ENCODE peak calls at places on chromosomes 5 and 9, in eight cellular contexts. Y, P, L, E, S, X, H and J are unnamed samples.

GRCh38 chr5:20286512-20286911 is 298.5 kb upstream of the CDH18 start:
- DNase-seq in Y (no peak), P (peak), L (no peak), E (no peak), S (no peak), X (no peak), H (no peak), J (no peak)

GRCh38 chr9:81058776-81059175 is 630.6 kb downstream of the TLE1 start:
- DNase-seq in Y (no peak), P (no peak), L (no peak), E (no peak), S (no peak), X (no peak), H (no peak), J (no peak)

GRCh38 chr5:81856948-81857928 is 106.3 kb upstream of the SSBP2 start:
- DNase-seq in Y (no peak), P (no peak), L (peak), E (peak), S (no peak), X (no peak), H (peak), J (peak)

GRCh38 chr5:125059255-125060050 is 313.0 kb upstream of the ZNF608 start:
- DNase-seq in Y (no peak), P (no peak), L (peak), E (no peak), S (no peak), X (no peak), H (no peak), J (no peak)

GRCh38 chr5:65984098-65984885 is 57.9 kb downstream of the ERBIN start:
- DNase-seq in Y (no peak), P (no peak), L (no peak), E (no peak), S (no peak), X (no peak), H (no peak), J (no peak)

GRCh38 chr5:135313405-135313804 is 85.6 kb downstream of the MACROH2A1 start:
- DNase-seq in Y (no peak), P (no peak), L (no peak), E (peak), S (no peak), X (no peak), H (peak), J (no peak)

GRCh38 chr5:102617187-102617856 is 118.5 kb upstream of the SLCO6A1 start:
- DNase-seq in Y (no peak), P (no peak), L (no peak), E (no peak), S (peak), X (no peak), H (no peak), J (no peak)

GRCh38 chr5:106290841-106291240 is 1379.9 kb downstream of the EFNA5 start:
- DNase-seq in Y (no peak), P (no peak), L (no peak), E (no peak), S (no peak), X (no peak), H (no peak), J (no peak)

GRCh38 chr5:32848120-32848519 is 137.0 kb downstream of the NPR3 start:
- DNase-seq in Y (no peak), P (no peak), L (no peak), E (no peak), S (no peak), X (no peak), H (no peak), J (no peak)

GRCh38 chr9:133701321-133701980 is 36.7 kb downstream of the SARDH start:
- DNase-seq in Y (no peak), P (no peak), L (no peak), E (no peak), S (no peak), X (no peak), H (no peak), J (no peak)

GRCh38 chr5:165497707-165498106 is 1992.3 kb downstream of the MAT2B start:
- DNase-seq in Y (no peak), P (peak), L (peak), E (peak), S (no peak), X (no peak), H (no peak), J (no peak)

GRCh38 chr5:137735531-137736284 is at the start of gene KLHL3:
- DNase-seq in Y (no peak), P (peak), L (peak), E (peak), S (no peak), X (no peak), H (peak), J (peak)

GRCh38 chr5:150349681-150350275 is 7.7 kb upstream of the TCOF1 start:
- DNase-seq in Y (no peak), P (no peak), L (no peak), E (no peak), S (no peak), X (no peak), H (no peak), J (no peak)

GRCh38 chr5:170885779-170886178 is 24.0 kb downstream of the RANBP17 start:
- DNase-seq in Y (no peak), P (peak), L (peak), E (no peak), S (no peak), X (no peak), H (no peak), J (no peak)

GRCh38 chr9:71814226-71814625 is 45.9 kb upstream of the CEMIP2 start:
- DNase-seq in Y (no peak), P (peak), L (peak), E (no peak), S (no peak), X (no peak), H (no peak), J (peak)

GRCh38 chr5:33212900-33213299 is 227.9 kb upstream of the TARS1 start:
- DNase-seq in Y (no peak), P (no peak), L (no peak), E (no peak), S (no peak), X (no peak), H (no peak), J (no peak)